ENCODE peak calls at places on chromosomes 4 and X, in nine cellular contexts. P is fibroblast of villous mesenchyme; B is HEK293T; W is left ventricle myocardium superior; E is Ammon's horn; M is brain pericyte; Y is central memory CD4-positive, alpha-beta T cell; N is sciatic nerve; L is GM23248. G is an unnamed sample.

GRCh38 chr4:41879552-41879951 is 55.7 kb upstream of the TMEM33 start:
- DNase-seq in P (no peak), B (no peak), W (no peak), E (no peak), M (no peak), Y (no peak), N (no peak), L (no peak), G (no peak)

GRCh38 chr4:25174674-25175073 is 14.4 kb upstream of the SEPSECS start:
- DNase-seq in P (peak), B (no peak), W (no peak), E (no peak), M (no peak), Y (no peak), N (no peak), L (peak), G (no peak)

GRCh38 chrX:130497531-130497930 is 95.7 kb downstream of the RBMX2 start:
- DNase-seq in P (no peak), B (no peak), W (no peak), E (peak), M (no peak), Y (no peak), N (no peak), L (peak), G (peak)

GRCh38 chrX:1147641-1148515 is 64.6 kb downstream of the CRLF2 start:
- DNase-seq in P (no peak), B (no peak), W (no peak), E (no peak), M (no peak), Y (no peak), N (no peak), L (no peak), G (no peak)

GRCh38 chr4:52038109-52038912 is at the start of gene SGCB:
- DNase-seq in P (peak), B (peak), W (peak), E (peak), M (no peak), Y (peak), N (peak), L (peak), G (peak)

GRCh38 chr4:17236686-17237085 is 275.2 kb downstream of the QDPR start:
- DNase-seq in P (peak), B (no peak), W (no peak), E (no peak), M (no peak), Y (no peak), N (no peak), L (peak), G (no peak)

GRCh38 chrX:112738347-112739033 is 58.8 kb upstream of the LHFPL1 start:
- DNase-seq in P (no peak), B (no peak), W (no peak), E (no peak), M (no peak), Y (no peak), N (no peak), L (no peak), G (no peak)

GRCh38 chr4:55311792-55312490 is 34.1 kb upstream of the SRD5A3 start:
- DNase-seq in P (peak), B (no peak), W (no peak), E (peak), M (no peak), Y (no peak), N (no peak), L (no peak), G (no peak)

GRCh38 chr4:104064650-104065577 is 345.1 kb upstream of the TACR3 start:
- DNase-seq in P (peak), B (peak), W (peak), E (peak), M (no peak), Y (no peak), N (peak), L (peak), G (no peak)